ENCODE peak calls at places on chromosomes 7 and 10, in eight cellular contexts. One of them, this sample, is unnamed.
A peak's percentile ranks its signal among the peaks of the same experiment; 100 is the strongest.

GRCh38 chr7:55592492-55592891 is 20.2 kb upstream of the VOPP1 start:
- DNase-seq in fibroblast of lung: no peak
- DNase-seq in transverse colon: no peak
- DNase-seq in kidney: peak; percentile 26
- DNase-seq in AG10803: no peak
- DNase-seq in activated CD8-positive, alpha-beta T cell treated with anti-CD3 and anti-CD28 coated beads for 36 hours: no peak
- DNase-seq in hepatocyte: no peak
- DNase-seq in IMR-90: no peak
- DNase-seq in this sample: no peak

GRCh38 chr10:75653761-75654160 is 222.3 kb downstream of the LRMDA start:
- DNase-seq in kidney: no peak
- DNase-seq in IMR-90: no peak
- DNase-seq in fibroblast of lung: no peak
- DNase-seq in activated CD8-positive, alpha-beta T cell treated with anti-CD3 and anti-CD28 coated beads for 36 hours: no peak
- DNase-seq in AG10803: no peak
- DNase-seq in transverse colon: no peak
- DNase-seq in hepatocyte: no peak
- DNase-seq in this sample: no peak

GRCh38 chr7:133795061-133795460 is 332.1 kb upstream of the LRGUK start:
- DNase-seq in hepatocyte: no peak
- DNase-seq in AG10803: no peak
- DNase-seq in transverse colon: no peak
- DNase-seq in IMR-90: no peak
- DNase-seq in kidney: no peak
- DNase-seq in fibroblast of lung: no peak
- DNase-seq in activated CD8-positive, alpha-beta T cell treated with anti-CD3 and anti-CD28 coated beads for 36 hours: no peak
- DNase-seq in this sample: no peak

GRCh38 chr10:47367646-47368045 is 16.4 kb downstream of the ZNF488 start:
- DNase-seq in activated CD8-positive, alpha-beta T cell treated with anti-CD3 and anti-CD28 coated beads for 36 hours: no peak
- DNase-seq in hepatocyte: no peak
- DNase-seq in transverse colon: no peak
- DNase-seq in kidney: peak; percentile 55
- DNase-seq in IMR-90: no peak
- DNase-seq in fibroblast of lung: no peak
- DNase-seq in AG10803: no peak
- DNase-seq in this sample: no peak

GRCh38 chr10:132577350-132578005 is 39.9 kb downstream of the INPP5A start:
- DNase-seq in kidney: no peak
- DNase-seq in fibroblast of lung: no peak
- DNase-seq in activated CD8-positive, alpha-beta T cell treated with anti-CD3 and anti-CD28 coated beads for 36 hours: no peak
- DNase-seq in transverse colon: no peak
- DNase-seq in hepatocyte: no peak
- DNase-seq in AG10803: no peak
- DNase-seq in IMR-90: no peak
- DNase-seq in this sample: no peak

GRCh38 chr7:128831178-128831993 is 1.2 kb downstream of the FLNC start:
- DNase-seq in AG10803: peak; percentile 64
- DNase-seq in kidney: peak; percentile 70
- DNase-seq in fibroblast of lung: peak; percentile 74
- DNase-seq in transverse colon: peak; percentile 46
- DNase-seq in activated CD8-positive, alpha-beta T cell treated with anti-CD3 and anti-CD28 coated beads for 36 hours: peak; percentile 21
- DNase-seq in hepatocyte: peak; percentile 63
- DNase-seq in IMR-90: peak; percentile 68
- DNase-seq in this sample: peak; percentile 66

GRCh38 chr7:36207451-36208291 is 54.6 kb downstream of the EEPD1 start:
- DNase-seq in kidney: no peak
- DNase-seq in IMR-90: peak; percentile 96
- DNase-seq in transverse colon: peak; percentile 54
- DNase-seq in hepatocyte: peak; percentile 49
- DNase-seq in fibroblast of lung: peak; percentile 73
- DNase-seq in activated CD8-positive, alpha-beta T cell treated with anti-CD3 and anti-CD28 coated beads for 36 hours: no peak
- DNase-seq in AG10803: peak; percentile 78
- DNase-seq in this sample: no peak

GRCh38 chr7:150948791-150949251 is 29.3 kb downstream of the KCNH2 start:
- DNase-seq in IMR-90: no peak
- DNase-seq in activated CD8-positive, alpha-beta T cell treated with anti-CD3 and anti-CD28 coated beads for 36 hours: no peak
- DNase-seq in AG10803: no peak
- DNase-seq in hepatocyte: no peak
- DNase-seq in fibroblast of lung: no peak
- DNase-seq in kidney: peak; percentile 65
- DNase-seq in transverse colon: no peak
- DNase-seq in this sample: no peak

GRCh38 chr10:50407077-50407801 is 155.9 kb upstream of the ASAH2 start:
- DNase-seq in fibroblast of lung: no peak
- DNase-seq in IMR-90: no peak
- DNase-seq in kidney: no peak
- DNase-seq in transverse colon: no peak
- DNase-seq in activated CD8-positive, alpha-beta T cell treated with anti-CD3 and anti-CD28 coated beads for 36 hours: no peak
- DNase-seq in AG10803: no peak
- DNase-seq in hepatocyte: no peak
- DNase-seq in this sample: no peak

GRCh38 chr7:4880218-4880617 is 3.3 kb downstream of the RADIL start:
- DNase-seq in hepatocyte: no peak
- DNase-seq in fibroblast of lung: no peak
- DNase-seq in AG10803: no peak
- DNase-seq in kidney: no peak
- DNase-seq in activated CD8-positive, alpha-beta T cell treated with anti-CD3 and anti-CD28 coated beads for 36 hours: no peak
- DNase-seq in IMR-90: no peak
- DNase-seq in transverse colon: no peak
- DNase-seq in this sample: no peak

GRCh38 chr7:41925946-41926345 is 223.1 kb upstream of the INHBA start:
- DNase-seq in transverse colon: no peak
- DNase-seq in fibroblast of lung: no peak
- DNase-seq in AG10803: peak; percentile 56
- DNase-seq in IMR-90: peak; percentile 35
- DNase-seq in hepatocyte: no peak
- DNase-seq in activated CD8-positive, alpha-beta T cell treated with anti-CD3 and anti-CD28 coated beads for 36 hours: no peak
- DNase-seq in kidney: no peak
- DNase-seq in this sample: no peak

GRCh38 chr10:62687230-62687748 is 117.2 kb upstream of the ADO start:
- DNase-seq in transverse colon: no peak
- DNase-seq in hepatocyte: no peak
- DNase-seq in activated CD8-positive, alpha-beta T cell treated with anti-CD3 and anti-CD28 coated beads for 36 hours: no peak
- DNase-seq in IMR-90: peak; percentile 38
- DNase-seq in kidney: no peak
- DNase-seq in fibroblast of lung: peak; percentile 35
- DNase-seq in AG10803: no peak
- DNase-seq in this sample: no peak

GRCh38 chr7:114190387-114190786 is 224.2 kb upstream of the FOXP2 start:
- DNase-seq in AG10803: no peak
- DNase-seq in hepatocyte: no peak
- DNase-seq in activated CD8-positive, alpha-beta T cell treated with anti-CD3 and anti-CD28 coated beads for 36 hours: no peak
- DNase-seq in kidney: no peak
- DNase-seq in transverse colon: no peak
- DNase-seq in IMR-90: no peak
- DNase-seq in fibroblast of lung: no peak
- DNase-seq in this sample: no peak

DNA sequence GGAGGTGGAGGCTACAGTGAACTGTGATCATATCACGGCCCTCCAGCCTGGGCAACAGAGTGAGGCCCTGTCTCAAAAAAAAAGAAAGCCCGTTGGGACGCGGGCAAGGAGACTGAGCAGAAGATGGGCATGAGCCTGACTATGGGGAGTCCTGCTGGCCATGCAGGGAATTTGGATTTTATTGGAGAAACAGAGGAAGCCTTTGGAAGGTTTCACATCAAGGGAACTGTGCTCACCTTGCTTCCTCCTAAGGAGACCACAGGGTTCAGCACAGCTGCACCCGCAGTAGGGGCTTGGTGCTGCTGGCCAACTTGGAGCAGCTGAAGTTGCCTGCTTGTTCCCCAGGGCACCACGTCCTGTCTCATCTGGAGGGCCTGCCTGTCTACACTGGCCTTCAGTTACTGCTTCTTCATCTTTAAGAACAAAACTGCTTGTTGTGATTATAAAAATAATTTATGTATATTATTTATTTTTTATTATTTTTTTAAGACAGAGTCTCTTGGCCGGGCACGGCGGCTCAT is 1.5 kb downstream of the IQCE start:
- DNase-seq in kidney: no peak
- DNase-seq in AG10803: peak; percentile 33
- DNase-seq in IMR-90: no peak
- DNase-seq in transverse colon: no peak
- DNase-seq in fibroblast of lung: no peak
- DNase-seq in activated CD8-positive, alpha-beta T cell treated with anti-CD3 and anti-CD28 coated beads for 36 hours: no peak
- DNase-seq in hepatocyte: no peak
- DNase-seq in this sample: no peak
- TF ChIP-seq CTCF in kidney: no peak
- TF ChIP-seq CTCF in AG10803: peak; percentile 62
- TF ChIP-seq CTCF in IMR-90: peak; percentile 7
- TF ChIP-seq CTCF in transverse colon: no peak
- TF ChIP-seq CTCF in fibroblast of lung: peak; percentile 14
- TF ChIP-seq CTCF in activated CD8-positive, alpha-beta T cell treated with anti-CD3 and anti-CD28 coated beads for 36 hours: peak; percentile 26
- TF ChIP-seq CTCF in hepatocyte: no peak
- TF ChIP-seq CTCF in this sample: no peak

DNA sequence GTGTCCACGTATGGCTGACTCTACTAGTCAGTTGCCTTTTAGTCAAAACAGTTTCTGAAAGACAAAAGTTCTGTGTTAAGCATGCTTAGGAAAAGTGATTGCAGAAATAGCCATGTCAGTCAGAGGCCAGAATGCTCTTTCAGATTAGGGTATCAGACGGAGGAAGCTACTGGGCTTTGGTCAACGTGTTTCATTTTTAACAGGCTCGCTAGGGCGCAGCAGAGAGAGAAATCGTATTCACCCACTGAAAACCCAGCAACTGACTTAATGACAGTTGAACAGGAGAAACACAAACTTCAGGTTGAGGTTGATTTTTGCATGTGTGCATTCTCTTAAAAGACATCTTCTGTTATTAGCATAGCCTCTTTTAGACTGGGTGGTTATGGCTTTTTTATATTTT is 322.6 kb upstream of the KIAA1217 start:
- DNase-seq in transverse colon: no peak
- DNase-seq in activated CD8-positive, alpha-beta T cell treated with anti-CD3 and anti-CD28 coated beads for 36 hours: no peak
- DNase-seq in fibroblast of lung: no peak
- DNase-seq in AG10803: no peak
- DNase-seq in hepatocyte: peak; percentile 27
- DNase-seq in IMR-90: no peak
- DNase-seq in kidney: no peak
- DNase-seq in this sample: no peak
- TF ChIP-seq CTCF in transverse colon: no peak
- TF ChIP-seq CTCF in activated CD8-positive, alpha-beta T cell treated with anti-CD3 and anti-CD28 coated beads for 36 hours: no peak
- TF ChIP-seq CTCF in fibroblast of lung: no peak
- TF ChIP-seq CTCF in AG10803: no peak
- TF ChIP-seq CTCF in hepatocyte: peak; percentile 29
- TF ChIP-seq CTCF in IMR-90: no peak
- TF ChIP-seq CTCF in kidney: no peak
- TF ChIP-seq CTCF in this sample: no peak

GRCh38 chr10:110354322-110354766 is 49.6 kb upstream of the SMNDC1 start:
- DNase-seq in AG10803: peak; percentile 82
- DNase-seq in transverse colon: peak; percentile 91
- DNase-seq in hepatocyte: peak; percentile 84
- DNase-seq in activated CD8-positive, alpha-beta T cell treated with anti-CD3 and anti-CD28 coated beads for 36 hours: peak; percentile 95
- DNase-seq in kidney: peak; percentile 87
- DNase-seq in fibroblast of lung: peak; percentile 87
- DNase-seq in IMR-90: peak; percentile 90
- DNase-seq in this sample: peak; percentile 47

GRCh38 chr10:110355181-110355831 is 50.6 kb upstream of the SMNDC1 start:
- DNase-seq in fibroblast of lung: no peak
- DNase-seq in transverse colon: peak; percentile 33
- DNase-seq in activated CD8-positive, alpha-beta T cell treated with anti-CD3 and anti-CD28 coated beads for 36 hours: peak; percentile 35
- DNase-seq in AG10803: no peak
- DNase-seq in kidney: no peak
- DNase-seq in hepatocyte: no peak
- DNase-seq in IMR-90: no peak
- DNase-seq in this sample: no peak

GRCh38 chr10:110355922-110356627 is 51.4 kb upstream of the SMNDC1 start:
- DNase-seq in kidney: no peak
- DNase-seq in fibroblast of lung: no peak
- DNase-seq in AG10803: no peak
- DNase-seq in transverse colon: peak; percentile 34
- DNase-seq in activated CD8-positive, alpha-beta T cell treated with anti-CD3 and anti-CD28 coated beads for 36 hours: no peak
- DNase-seq in hepatocyte: no peak
- DNase-seq in IMR-90: no peak
- DNase-seq in this sample: no peak

GRCh38 chr10:110352930-110353243 is 48.2 kb upstream of the SMNDC1 start:
- DNase-seq in hepatocyte: no peak
- DNase-seq in activated CD8-positive, alpha-beta T cell treated with anti-CD3 and anti-CD28 coated beads for 36 hours: no peak
- DNase-seq in fibroblast of lung: no peak
- DNase-seq in kidney: no peak
- DNase-seq in AG10803: no peak
- DNase-seq in IMR-90: no peak
- DNase-seq in transverse colon: no peak
- DNase-seq in this sample: no peak

DNA sequence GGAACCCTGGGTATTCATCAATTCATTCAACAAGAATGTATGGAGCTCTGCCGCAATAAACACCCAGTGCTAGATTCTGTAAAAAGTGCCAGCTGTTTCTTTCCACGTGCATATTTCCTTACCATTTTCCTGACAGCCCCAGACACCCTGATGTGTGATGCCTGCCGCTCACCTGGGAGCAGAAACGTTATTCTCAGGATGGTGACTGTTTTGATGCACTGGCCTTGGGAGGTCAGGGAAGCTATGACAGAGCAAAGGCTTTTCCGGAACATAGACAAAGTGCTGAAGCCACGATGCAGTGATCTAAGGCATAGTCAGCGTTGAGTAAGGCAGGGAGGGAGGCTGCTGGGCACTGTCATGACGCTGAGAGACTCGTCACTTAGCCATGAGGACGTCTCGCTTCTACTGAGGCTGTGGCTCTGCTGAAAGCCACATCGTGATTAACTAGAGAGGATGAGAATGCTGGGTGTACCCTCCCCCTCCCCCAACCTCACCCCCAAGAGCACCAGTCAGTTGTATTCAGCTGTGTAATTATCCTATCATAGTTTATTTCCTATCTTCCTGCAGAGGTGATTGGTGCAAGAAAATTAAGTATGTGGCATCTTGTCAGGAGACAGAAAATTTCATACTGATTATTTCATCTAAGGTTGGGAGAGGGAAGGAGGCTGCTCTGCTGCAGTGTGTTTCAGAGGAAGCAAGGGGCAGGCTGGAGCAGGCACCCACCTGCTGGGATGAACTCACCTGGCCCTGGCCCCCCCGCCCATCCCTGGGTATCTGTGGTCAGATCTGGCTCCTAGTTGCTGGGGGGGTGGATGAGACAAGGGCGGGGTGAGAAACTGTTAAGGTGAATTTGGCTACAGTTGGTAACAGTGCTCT is 48.8 kb upstream of the SMNDC1 start:
- DNase-seq in AG10803: peak; percentile 84
- DNase-seq in IMR-90: peak; percentile 99
- DNase-seq in kidney: no peak
- DNase-seq in transverse colon: peak; percentile 28
- DNase-seq in fibroblast of lung: peak; percentile 90
- DNase-seq in hepatocyte: peak; percentile 38
- DNase-seq in activated CD8-positive, alpha-beta T cell treated with anti-CD3 and anti-CD28 coated beads for 36 hours: peak; percentile 84
- DNase-seq in this sample: no peak
- TF ChIP-seq CTCF in AG10803: no peak
- TF ChIP-seq CTCF in IMR-90: peak; percentile 27
- TF ChIP-seq CTCF in kidney: no peak
- TF ChIP-seq CTCF in transverse colon: no peak
- TF ChIP-seq CTCF in fibroblast of lung: peak; percentile 31
- TF ChIP-seq CTCF in hepatocyte: peak; percentile 6
- TF ChIP-seq CTCF in activated CD8-positive, alpha-beta T cell treated with anti-CD3 and anti-CD28 coated beads for 36 hours: no peak
- TF ChIP-seq CTCF in this sample: no peak

DNA sequence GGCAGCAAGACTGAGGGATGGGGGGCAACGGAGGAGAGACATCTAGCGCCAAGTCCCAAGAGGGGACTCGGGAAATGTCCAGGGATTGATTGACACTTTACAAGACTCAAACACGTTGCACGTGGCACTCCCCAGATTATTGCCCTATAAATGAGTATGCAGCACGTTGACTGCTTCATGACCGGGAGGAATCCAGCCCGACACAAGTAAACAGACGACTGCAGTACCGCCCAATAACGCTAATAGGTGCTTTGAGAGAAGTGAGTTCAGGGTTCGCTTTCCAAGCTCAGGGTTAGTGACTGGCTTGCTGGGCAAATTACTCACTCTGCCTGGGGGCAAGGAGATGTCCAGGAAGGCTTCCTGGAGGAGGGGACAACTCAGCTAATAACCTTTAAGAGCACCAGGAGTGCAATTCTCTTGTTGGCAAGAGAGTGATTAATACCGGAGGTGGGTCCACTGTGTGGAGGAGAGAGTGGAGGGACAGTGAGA is 73.3 kb upstream of the MYL10 start:
- DNase-seq in kidney: no peak
- DNase-seq in transverse colon: peak; percentile 87
- DNase-seq in fibroblast of lung: no peak
- DNase-seq in hepatocyte: peak; percentile 78
- DNase-seq in activated CD8-positive, alpha-beta T cell treated with anti-CD3 and anti-CD28 coated beads for 36 hours: no peak
- DNase-seq in IMR-90: no peak
- DNase-seq in AG10803: no peak
- DNase-seq in this sample: no peak
- TF ChIP-seq CTCF in kidney: no peak
- TF ChIP-seq CTCF in transverse colon: peak; percentile 27
- TF ChIP-seq CTCF in fibroblast of lung: no peak
- TF ChIP-seq CTCF in hepatocyte: no peak
- TF ChIP-seq CTCF in activated CD8-positive, alpha-beta T cell treated with anti-CD3 and anti-CD28 coated beads for 36 hours: no peak
- TF ChIP-seq CTCF in IMR-90: no peak
- TF ChIP-seq CTCF in AG10803: peak; percentile 11
- TF ChIP-seq CTCF in this sample: no peak